ENCODE peak calls at places on chromosomes 1 and 21, in six cellular contexts. C is fibroblast of gingiva; S is CD8-positive, alpha-beta memory T cell; Z is CD14-positive monocyte; H is BJ; A is D721Med. D is an unnamed sample.

GRCh38 chr1:201938440-201939005 is 7.8 kb downstream of the LMOD1 start:
- DNase-seq in C (no peak), S (no peak), Z (no peak), H (no peak), A (no peak), D (no peak)

GRCh38 chr1:59198565-59198964 is 98.3 kb upstream of the FGGY start:
- DNase-seq in C (peak), S (no peak), Z (no peak), H (no peak), A (no peak), D (no peak)

GRCh38 chr1:74388855-74389254 is 123.6 kb downstream of the LRRC53 start:
- DNase-seq in C (no peak), S (no peak), Z (no peak), H (no peak), A (no peak), D (no peak)

GRCh38 chr1:172145231-172145651 is 275.2 kb upstream of the C1orf105 start:
- DNase-seq in C (peak), S (no peak), Z (no peak), H (no peak), A (no peak), D (no peak)

GRCh38 chr1:17001760-17002523 is 9.8 kb downstream of the ATP13A2 start:
- DNase-seq in C (no peak), S (no peak), Z (no peak), H (no peak), A (no peak), D (no peak)

GRCh38 chr1:66768935-66769334 is 16.7 kb downstream of the DYNLT5 start:
- DNase-seq in C (no peak), S (no peak), Z (no peak), H (no peak), A (no peak), D (no peak)

GRCh38 chr1:17633654-17634053 is 94.2 kb downstream of the ARHGEF10L start:
- DNase-seq in C (peak), S (no peak), Z (no peak), H (no peak), A (no peak), D (no peak)

GRCh38 chr21:43323244-43324005 is 103.5 kb downstream of the SIK1 start:
- DNase-seq in C (no peak), S (no peak), Z (no peak), H (no peak), A (no peak), D (no peak)

GRCh38 chr1:53575141-53575947 is 116.1 kb downstream of the DMRTB1 start:
- DNase-seq in C (no peak), S (no peak), Z (peak), H (no peak), A (no peak), D (peak)

GRCh38 chr1:6148497-6149241 is 31.5 kb downstream of the CHD5 start:
- DNase-seq in C (no peak), S (peak), Z (peak), H (no peak), A (no peak), D (peak)

GRCh38 chr1:100502052-100502792 is 35.7 kb upstream of the GPR88 start:
- DNase-seq in C (peak), S (no peak), Z (no peak), H (no peak), A (no peak), D (no peak)

GRCh38 chr1:11044849-11045427 is 2.1 kb downstream of the MASP2 start:
- DNase-seq in C (no peak), S (no peak), Z (no peak), H (no peak), A (no peak), D (no peak)

D was measured in WTC11.